ENCODE peak calls at places on chromosome 20, in seven cellular contexts. B, M, P, I, S, O and N are unnamed samples.
A peak's percentile ranks its signal among the peaks of the same experiment; 100 is the strongest.

GRCh38 chr20:17530716-17531536 is at the start of gene BFSP1:
- DNase-seq in M (peak; percentile 78), O (peak; percentile 76), P (peak; percentile 58), B (peak; percentile 30), I (peak; percentile 78), S (peak; percentile 43), N (peak; percentile 34)

GRCh38 chr20:62069741-62070216 is 4.1 kb upstream of the TAF4 start:
- DNase-seq in M (no peak), S (peak; percentile 84), B (no peak), I (peak; percentile 74), O (peak; percentile 91), P (peak; percentile 69), N (no peak)

GRCh38 chr20:64231621-64232550 is 23.7 kb upstream of the PCMTD2 start:
- DNase-seq in O (no peak), M (no peak), I (no peak), S (no peak), P (no peak), B (no peak), N (no peak)

GRCh38 chr20:51446656-51447055 is 95.9 kb downstream of the NFATC2 start:
- DNase-seq in B (no peak), P (peak; percentile 92), M (peak; percentile 78), O (peak; percentile 97), S (peak; percentile 86), I (peak; percentile 63), N (no peak)

GRCh38 chr20:35093245-35093884 is 758 bp upstream of the TRPC4AP start:
- DNase-seq in P (peak; percentile 50), S (peak; percentile 33), B (no peak), O (peak; percentile 86), M (peak; percentile 64), I (peak; percentile 55), N (no peak)

GRCh38 chr20:53866787-53867740 is 203.3 kb downstream of the BCAS1 start:
- DNase-seq in I (no peak), B (no peak), P (no peak), M (no peak), O (peak; percentile 71), S (no peak), N (no peak)

GRCh38 chr20:49427751-49428518 is 54.5 kb downstream of the KCNB1 start:
- DNase-seq in M (no peak), S (no peak), P (no peak), B (no peak), O (no peak), I (no peak), N (peak; percentile 39)

GRCh38 chr20:3786126-3786484 is 435 bp downstream of the CENPB start:
- DNase-seq in M (peak; percentile 41), S (no peak), I (peak; percentile 50), P (peak; percentile 46), B (no peak), O (peak; percentile 74), N (no peak)

GRCh38 chr20:59560588-59561227 is 43.6 kb upstream of the PHACTR3 start:
- DNase-seq in O (peak; percentile 46), M (peak; percentile 19), P (no peak), I (peak; percentile 84), S (no peak), B (no peak), N (no peak)

GRCh38 chr20:63873477-63873971 is 8.5 kb downstream of the TPD52L2 start:
- DNase-seq in P (peak; percentile 77), I (peak; percentile 65), B (no peak), O (peak; percentile 88), S (peak; percentile 82), M (no peak), N (no peak)